ENCODE peak calls at places on chromosome 1, in five cellular contexts. I is Caco-2, R is uterus, A is KBM-7, E is Calu3. O is an unnamed sample.

GRCh38 chr1:22018583-22019559 is 17.4 kb downstream of the CELA3A start:
- DNase-seq in I (no peak), E (peak), R (no peak), A (peak), O (no peak)

GRCh38 chr1:47708658-47709301 is 270.9 kb downstream of the FOXD2 start:
- DNase-seq in R (no peak), I (peak), E (peak), A (peak), O (no peak)

GRCh38 chr1:108706643-108707042 is 6.1 kb upstream of the FNDC7 start:
- DNase-seq in I (no peak), R (no peak), E (no peak), A (no peak), O (no peak)

GRCh38 chr1:245031041-245031440 is 123.7 kb upstream of the KIF26B start:
- DNase-seq in I (no peak), A (no peak), E (no peak), R (no peak), O (no peak)

GRCh38 chr1:225921734-225922709 is 2.0 kb downstream of the PYCR2 start:
- DNase-seq in E (no peak), I (no peak), A (no peak), R (no peak), O (no peak)

GRCh38 chr1:43834280-43835140 is 99.1 kb upstream of the ARTN start:
- DNase-seq in R (no peak), I (no peak), E (peak), A (peak), O (no peak)

GRCh38 chr1:59520194-59520593 is 223.3 kb downstream of the FGGY start:
- DNase-seq in I (no peak), R (peak), E (no peak), A (no peak), O (peak)

GRCh38 chr1:67987046-67987799 is 63.2 kb downstream of the DIRAS3 start:
- DNase-seq in A (no peak), E (no peak), R (peak), I (no peak), O (no peak)

O was measured in ovary.